ENCODE peak calls at places on chromosomes 2 and 18, in six cellular contexts. One of them, this sample, is unnamed.

GRCh38 chr2:85174943-85175342 is 41.8 kb downstream of the TCF7L1 start:
- DNase-seq in mesendoderm: no peak
- DNase-seq in neuronal stem cell: no peak
- DNase-seq in H1: no peak
- DNase-seq in IMR-90: no peak
- DNase-seq in mesenchymal stem cell: no peak
- DNase-seq in this sample: no peak

GRCh38 chr2:62197017-62197586 is 1.2 kb downstream of the B3GNT2 start:
- DNase-seq in mesendoderm: no peak
- DNase-seq in neuronal stem cell: peak; percentile 9
- DNase-seq in H1: no peak
- DNase-seq in IMR-90: no peak
- DNase-seq in mesenchymal stem cell: no peak
- DNase-seq in this sample: no peak

GRCh38 chr18:23196119-23197004 is 61.1 kb downstream of the CABLES1 start:
- DNase-seq in mesendoderm: peak; percentile 74
- DNase-seq in neuronal stem cell: no peak
- DNase-seq in H1: no peak
- DNase-seq in IMR-90: no peak
- DNase-seq in mesenchymal stem cell: no peak
- DNase-seq in this sample: peak; percentile 76

GRCh38 chr2:216672466-216672865 is 22.9 kb downstream of the IGFBP5 start:
- DNase-seq in mesendoderm: no peak
- DNase-seq in neuronal stem cell: no peak
- DNase-seq in H1: no peak
- DNase-seq in IMR-90: no peak
- DNase-seq in mesenchymal stem cell: no peak
- DNase-seq in this sample: no peak

GRCh38 chr2:50491541-50492114 is 540.3 kb downstream of the NRXN1 start:
- DNase-seq in mesendoderm: peak; percentile 28
- DNase-seq in neuronal stem cell: peak; percentile 4
- DNase-seq in H1: no peak
- DNase-seq in IMR-90: peak; percentile 44
- DNase-seq in mesenchymal stem cell: peak; percentile 33
- DNase-seq in this sample: no peak

GRCh38 chr18:10559566-10560456 is 34.0 kb downstream of the NAPG start:
- DNase-seq in mesendoderm: peak; percentile 24
- DNase-seq in neuronal stem cell: no peak
- DNase-seq in H1: no peak
- DNase-seq in IMR-90: peak; percentile 28
- DNase-seq in mesenchymal stem cell: no peak
- DNase-seq in this sample: peak; percentile 40

GRCh38 chr18:27276479-27276878 is 91.4 kb upstream of the CHST9 start:
- DNase-seq in mesendoderm: no peak
- DNase-seq in neuronal stem cell: no peak
- DNase-seq in H1: no peak
- DNase-seq in IMR-90: no peak
- DNase-seq in mesenchymal stem cell: no peak
- DNase-seq in this sample: no peak

GRCh38 chr2:95043300-95043786 is 17.8 kb downstream of the MAL start:
- DNase-seq in mesendoderm: peak; percentile 33
- DNase-seq in neuronal stem cell: no peak
- DNase-seq in H1: no peak
- DNase-seq in IMR-90: peak; percentile 90
- DNase-seq in mesenchymal stem cell: no peak
- DNase-seq in this sample: peak; percentile 42

GRCh38 chr2:231280861-231281260 is 82.4 kb downstream of the ARMC9 start:
- DNase-seq in mesendoderm: no peak
- DNase-seq in neuronal stem cell: no peak
- DNase-seq in H1: no peak
- DNase-seq in IMR-90: no peak
- DNase-seq in mesenchymal stem cell: no peak
- DNase-seq in this sample: no peak

GRCh38 chr2:105143467-105144127 is 97.9 kb upstream of the GPR45 start:
- DNase-seq in mesendoderm: peak; percentile 34
- DNase-seq in neuronal stem cell: peak; percentile 53
- DNase-seq in H1: no peak
- DNase-seq in IMR-90: no peak
- DNase-seq in mesenchymal stem cell: no peak
- DNase-seq in this sample: peak; percentile 69

GRCh38 chr2:101837354-101837753 is 139.8 kb downstream of the MAP4K4 start:
- DNase-seq in mesendoderm: no peak
- DNase-seq in neuronal stem cell: no peak
- DNase-seq in H1: no peak
- DNase-seq in IMR-90: no peak
- DNase-seq in mesenchymal stem cell: no peak
- DNase-seq in this sample: no peak

GRCh38 chr18:33578371-33579146 is 540 bp downstream of the ASXL3 start:
- DNase-seq in mesendoderm: peak; percentile 10
- DNase-seq in neuronal stem cell: peak; percentile 51
- DNase-seq in H1: no peak
- DNase-seq in IMR-90: no peak
- DNase-seq in mesenchymal stem cell: peak; percentile 41
- DNase-seq in this sample: peak; percentile 30

GRCh38 chr2:157197848-157198247 is 59.7 kb upstream of the GALNT5 start:
- DNase-seq in mesendoderm: no peak
- DNase-seq in neuronal stem cell: no peak
- DNase-seq in H1: no peak
- DNase-seq in IMR-90: no peak
- DNase-seq in mesenchymal stem cell: no peak
- DNase-seq in this sample: no peak

GRCh38 chr18:5628512-5629255 is 84.9 kb upstream of the EPB41L3 start:
- DNase-seq in mesendoderm: peak; percentile 66
- DNase-seq in neuronal stem cell: peak; percentile 42
- DNase-seq in H1: no peak
- DNase-seq in IMR-90: peak; percentile 17
- DNase-seq in mesenchymal stem cell: peak; percentile 7
- DNase-seq in this sample: no peak

GRCh38 chr2:207227062-207227748 is 61.5 kb upstream of the KLF7 start:
- DNase-seq in mesendoderm: peak; percentile 94
- DNase-seq in neuronal stem cell: peak; percentile 58
- DNase-seq in H1: peak; percentile 43
- DNase-seq in IMR-90: peak; percentile 39
- DNase-seq in mesenchymal stem cell: peak; percentile 72
- DNase-seq in this sample: peak; percentile 86

GRCh38 chr2:47072728-47073191 is 82.3 kb downstream of the STPG4 start:
- DNase-seq in mesendoderm: no peak
- DNase-seq in neuronal stem cell: no peak
- DNase-seq in H1: no peak
- DNase-seq in IMR-90: no peak
- DNase-seq in mesenchymal stem cell: no peak
- DNase-seq in this sample: no peak

GRCh38 chr2:126799306-126799705 is 99.4 kb upstream of the TEX51 start:
- DNase-seq in mesendoderm: no peak
- DNase-seq in neuronal stem cell: no peak
- DNase-seq in H1: no peak
- DNase-seq in IMR-90: no peak
- DNase-seq in mesenchymal stem cell: no peak
- DNase-seq in this sample: no peak

GRCh38 chr2:126795661-126796060 is 103.0 kb upstream of the TEX51 start:
- DNase-seq in mesendoderm: no peak
- DNase-seq in neuronal stem cell: no peak
- DNase-seq in H1: no peak
- DNase-seq in IMR-90: no peak
- DNase-seq in mesenchymal stem cell: no peak
- DNase-seq in this sample: no peak

GRCh38 chr18:77102246-77103040 is 30.1 kb downstream of the MBP start:
- DNase-seq in mesendoderm: no peak
- DNase-seq in neuronal stem cell: no peak
- DNase-seq in H1: no peak
- DNase-seq in IMR-90: peak; percentile 93
- DNase-seq in mesenchymal stem cell: peak; percentile 79
- DNase-seq in this sample: no peak

GRCh38 chr2:28586864-28587263 is 91.0 kb downstream of the PLB1 start:
- DNase-seq in mesendoderm: no peak
- DNase-seq in neuronal stem cell: no peak
- DNase-seq in H1: no peak
- DNase-seq in IMR-90: no peak
- DNase-seq in mesenchymal stem cell: no peak
- DNase-seq in this sample: no peak

GRCh38 chr2:4552099-4552498 is 848.7 kb downstream of the DCDC2C start:
- DNase-seq in mesendoderm: no peak
- DNase-seq in neuronal stem cell: no peak
- DNase-seq in H1: no peak
- DNase-seq in IMR-90: no peak
- DNase-seq in mesenchymal stem cell: no peak
- DNase-seq in this sample: no peak

GRCh38 chr2:169086893-169087467 is 17.6 kb downstream of the DHRS9 start:
- DNase-seq in mesendoderm: no peak
- DNase-seq in neuronal stem cell: no peak
- DNase-seq in H1: no peak
- DNase-seq in IMR-90: no peak
- DNase-seq in mesenchymal stem cell: no peak
- DNase-seq in this sample: no peak

GRCh38 chr2:65431417-65432226 is 777 bp downstream of the SPRED2 start:
- DNase-seq in mesendoderm: peak; percentile 62
- DNase-seq in neuronal stem cell: peak; percentile 44
- DNase-seq in H1: no peak
- DNase-seq in IMR-90: peak; percentile 33
- DNase-seq in mesenchymal stem cell: peak; percentile 61
- DNase-seq in this sample: peak; percentile 50

GRCh38 chr2:96105994-96106393 is 10.4 kb downstream of the ADRA2B start:
- DNase-seq in mesendoderm: no peak
- DNase-seq in neuronal stem cell: no peak
- DNase-seq in H1: no peak
- DNase-seq in IMR-90: no peak
- DNase-seq in mesenchymal stem cell: no peak
- DNase-seq in this sample: no peak

GRCh38 chr2:60885683-60886082 is 4.3 kb downstream of the REL start:
- DNase-seq in mesendoderm: no peak
- DNase-seq in neuronal stem cell: no peak
- DNase-seq in H1: no peak
- DNase-seq in IMR-90: no peak
- DNase-seq in mesenchymal stem cell: no peak
- DNase-seq in this sample: no peak

GRCh38 chr18:35753306-35753910 is 171.9 kb downstream of the GALNT1 start:
- DNase-seq in mesendoderm: no peak
- DNase-seq in neuronal stem cell: no peak
- DNase-seq in H1: no peak
- DNase-seq in IMR-90: no peak
- DNase-seq in mesenchymal stem cell: no peak
- DNase-seq in this sample: no peak

GRCh38 chr2:224405841-224406370 is 4.0 kb upstream of the FAM124B start:
- DNase-seq in mesendoderm: no peak
- DNase-seq in neuronal stem cell: no peak
- DNase-seq in H1: no peak
- DNase-seq in IMR-90: no peak
- DNase-seq in mesenchymal stem cell: no peak
- DNase-seq in this sample: no peak

DNA sequence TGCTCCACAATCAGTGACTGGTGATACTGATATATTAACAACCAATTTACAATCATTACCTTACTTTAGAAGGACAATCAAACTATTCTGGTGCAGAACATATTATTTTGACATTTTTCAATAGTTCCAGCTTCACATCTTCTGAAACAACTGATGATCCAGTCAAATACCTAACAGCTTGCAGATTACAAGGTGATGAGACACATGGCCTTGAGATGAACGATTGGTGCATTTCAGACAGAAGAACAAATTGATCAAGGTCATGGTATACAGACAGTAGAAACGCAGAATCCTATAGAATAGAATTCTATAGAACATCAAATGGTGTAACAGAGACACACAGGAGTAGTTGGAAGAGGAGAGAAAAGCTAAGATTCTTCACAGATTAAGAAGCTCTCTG is 24.8 kb downstream of the SESTD1 start:
- DNase-seq in mesendoderm: no peak
- DNase-seq in neuronal stem cell: no peak
- DNase-seq in H1: no peak
- DNase-seq in IMR-90: no peak
- DNase-seq in mesenchymal stem cell: no peak
- DNase-seq in this sample: no peak
- H3K4me2 ChIP-seq in mesendoderm: no peak overlapping the region
- H3K4me2 ChIP-seq in neuronal stem cell: no peak overlapping the region
- H3K4me2 ChIP-seq in H1: no peak overlapping the region
- H3K4me2 ChIP-seq in IMR-90: no peak overlapping the region
- H3K4me2 ChIP-seq in mesenchymal stem cell: no peak overlapping the region
- H3K4me2 ChIP-seq in this sample: no peak overlapping the region

DNA sequence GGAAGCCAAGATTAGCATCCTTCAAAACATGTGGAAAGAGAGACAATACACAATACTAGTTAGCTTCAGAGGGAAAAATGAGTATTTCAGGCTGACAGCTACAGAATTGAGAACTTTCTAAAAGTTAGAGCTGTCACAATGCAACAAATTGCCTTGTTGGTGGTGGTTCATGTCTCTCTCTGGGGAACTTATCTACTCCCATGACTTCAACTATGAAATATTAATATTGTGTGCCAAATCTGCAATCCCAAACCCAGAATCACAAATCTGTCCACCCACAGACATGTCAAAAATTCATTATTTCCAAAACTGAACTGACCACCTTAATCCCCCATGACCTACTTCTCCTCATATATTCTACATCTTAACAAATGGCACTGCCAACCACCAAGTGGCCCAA is 143.5 kb downstream of the TCF4 start:
- DNase-seq in mesendoderm: no peak
- DNase-seq in neuronal stem cell: no peak
- DNase-seq in H1: no peak
- DNase-seq in IMR-90: no peak
- DNase-seq in mesenchymal stem cell: no peak
- DNase-seq in this sample: no peak
- H2BK15ac ChIP-seq in mesendoderm: no peak overlapping the region
- H2BK15ac ChIP-seq in neuronal stem cell: no peak overlapping the region
- H2BK15ac ChIP-seq in H1: no peak overlapping the region
- H2BK15ac ChIP-seq in IMR-90: no peak overlapping the region
- H2BK15ac ChIP-seq in mesenchymal stem cell: no peak overlapping the region
- H2BK15ac ChIP-seq in this sample: no peak overlapping the region

GRCh38 chr2:155696561-155696960 is 636.0 kb downstream of the NR4A2 start:
- DNase-seq in mesendoderm: no peak
- DNase-seq in neuronal stem cell: no peak
- DNase-seq in H1: no peak
- DNase-seq in IMR-90: no peak
- DNase-seq in mesenchymal stem cell: no peak
- DNase-seq in this sample: no peak
- H3K4me2 ChIP-seq in mesendoderm: no peak overlapping the region
- H3K4me2 ChIP-seq in neuronal stem cell: no peak overlapping the region
- H3K4me2 ChIP-seq in H1: no peak overlapping the region
- H3K4me2 ChIP-seq in IMR-90: no peak overlapping the region
- H3K4me2 ChIP-seq in mesenchymal stem cell: no peak overlapping the region
- H3K4me2 ChIP-seq in this sample: no peak overlapping the region

GRCh38 chr2:189762229-189762550 is 402 bp downstream of the OSGEPL1 start:
- DNase-seq in mesendoderm: no peak
- DNase-seq in neuronal stem cell: no peak
- DNase-seq in H1: no peak
- DNase-seq in IMR-90: no peak
- DNase-seq in mesenchymal stem cell: no peak
- DNase-seq in this sample: no peak

GRCh38 chr2:189751080-189751658 is 11.4 kb downstream of the OSGEPL1 start:
- DNase-seq in mesendoderm: peak; percentile 57
- DNase-seq in neuronal stem cell: peak; percentile 14
- DNase-seq in H1: no peak
- DNase-seq in IMR-90: peak; percentile 25
- DNase-seq in mesenchymal stem cell: peak; percentile 46
- DNase-seq in this sample: peak; percentile 32

DNA sequence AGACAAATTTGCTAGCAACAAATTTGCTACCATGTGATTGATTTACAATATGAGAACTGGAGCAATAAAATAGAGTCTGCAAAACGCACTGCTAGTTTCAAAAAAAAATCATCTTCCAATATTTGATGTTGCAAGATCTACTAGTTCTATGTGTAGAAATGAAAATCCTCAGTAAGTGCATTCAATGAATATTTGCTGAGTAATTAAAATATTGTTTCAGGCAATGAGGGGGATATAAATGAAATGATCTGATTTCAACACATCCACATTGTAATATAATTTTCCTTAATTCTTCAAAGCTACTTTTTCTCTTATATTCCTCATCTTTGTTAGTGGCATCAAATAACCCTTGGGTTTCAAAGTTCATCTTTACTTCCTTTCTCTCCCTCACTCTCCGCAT is 6.3 kb downstream of the OSGEPL1 start:
- DNase-seq in mesendoderm: no peak
- DNase-seq in neuronal stem cell: no peak
- DNase-seq in H1: no peak
- DNase-seq in IMR-90: no peak
- DNase-seq in mesenchymal stem cell: no peak
- DNase-seq in this sample: no peak
- H2BK15ac ChIP-seq in mesendoderm: no peak overlapping the region
- H2BK15ac ChIP-seq in neuronal stem cell: no peak overlapping the region
- H2BK15ac ChIP-seq in H1: no peak overlapping the region
- H2BK15ac ChIP-seq in IMR-90: no peak overlapping the region
- H2BK15ac ChIP-seq in mesenchymal stem cell: no peak overlapping the region
- H2BK15ac ChIP-seq in this sample: no peak overlapping the region

This sample was measured in H9.